ENCODE peak calls at places on chromosomes 2 and 18, in six cellular contexts. Z is keratinocyte, L is HCT116, U is GM12878, E is BE2C, F is fibroblast of lung. J is an unnamed sample.

GRCh38 chr2:146540271-146540932 is 1304.4 kb upstream of the ACVR2A start:
- DNase-seq in Z (no peak), L (no peak), U (no peak), E (no peak), F (no peak), J (no peak)

GRCh38 chr2:119149611-119150010 is 8.9 kb downstream of the C1QL2 start:
- DNase-seq in Z (no peak), L (no peak), U (no peak), E (no peak), F (no peak), J (no peak)

GRCh38 chr2:149019768-149020167 is 18.7 kb upstream of the LYPD6B start:
- DNase-seq in Z (no peak), L (no peak), U (peak; percentile 54), E (no peak), F (no peak), J (no peak)

GRCh38 chr2:174035981-174036742 is 71.0 kb upstream of the SP3 start:
- DNase-seq in Z (no peak), L (no peak), U (no peak), E (no peak), F (peak; percentile 55), J (peak; percentile 94)

GRCh38 chr2:222582931-222583330 is 73.0 kb downstream of the FARSB start:
- DNase-seq in Z (no peak), L (no peak), U (no peak), E (no peak), F (no peak), J (no peak)

GRCh38 chr2:8514748-8515389 is 167.0 kb upstream of the ID2 start:
- DNase-seq in Z (no peak), L (no peak), U (peak; percentile 99), E (no peak), F (no peak), J (no peak)

GRCh38 chr2:38750011-38750792 is 959 bp downstream of the SRSF7 start:
- DNase-seq in Z (no peak), L (no peak), U (no peak), E (peak; percentile 42), F (peak; percentile 29), J (peak; percentile 49)

GRCh38 chr2:107001551-107001950 is 115.6 kb upstream of the ST6GAL2 start:
- DNase-seq in Z (no peak), L (no peak), U (no peak), E (no peak), F (no peak), J (no peak)

GRCh38 chr18:8754995-8755955 is 49.9 kb downstream of the MTCL1 start:
- DNase-seq in Z (no peak), L (no peak), U (peak; percentile 7), E (no peak), F (peak; percentile 92), J (no peak)

GRCh38 chr2:28393115-28393836 is 618 bp downstream of the FOSL2 start:
- DNase-seq in Z (no peak), L (no peak), U (no peak), E (peak; percentile 61), F (peak; percentile 69), J (peak; percentile 61)

GRCh38 chr2:201607568-201607967 is 35.7 kb downstream of the TMEM237 start:
- DNase-seq in Z (no peak), L (no peak), U (no peak), E (no peak), F (no peak), J (no peak)

GRCh38 chr18:5303636-5304035 is 8.1 kb upstream of the ZBTB14 start:
- DNase-seq in Z (no peak), L (no peak), U (no peak), E (no peak), F (no peak), J (no peak)

GRCh38 chr2:166972418-166972817 is 84.1 kb downstream of the XIRP2 start:
- DNase-seq in Z (no peak), L (no peak), U (no peak), E (no peak), F (peak; percentile 19), J (no peak)

GRCh38 chr2:120745420-120746178 is 9.9 kb downstream of the GLI2 start:
- DNase-seq in Z (no peak), L (no peak), U (no peak), E (no peak), F (no peak), J (no peak)

GRCh38 chr2:208359632-208359986 is 47.0 kb upstream of the PTH2R start:
- DNase-seq in Z (no peak), L (no peak), U (no peak), E (peak; percentile 91), F (no peak), J (no peak)

GRCh38 chr2:166373539-166373938 is 2.2 kb downstream of the SCN9A start:
- DNase-seq in Z (no peak), L (no peak), U (no peak), E (no peak), F (no peak), J (no peak)

GRCh38 chr2:239002960-239003932 is 155.4 kb downstream of the TWIST2 start:
- DNase-seq in Z (no peak), L (no peak), U (no peak), E (no peak), F (peak; percentile 37), J (peak; percentile 28)

GRCh38 chr2:239000500-239001073 is 152.7 kb downstream of the TWIST2 start:
- DNase-seq in Z (no peak), L (no peak), U (no peak), E (no peak), F (no peak), J (no peak)

GRCh38 chr2:239001794-239002193 is 153.9 kb downstream of the TWIST2 start:
- DNase-seq in Z (no peak), L (no peak), U (no peak), E (no peak), F (no peak), J (no peak)

GRCh38 chr2:239003933-239004636 is 156.2 kb downstream of the TWIST2 start:
- DNase-seq in Z (no peak), L (no peak), U (no peak), E (no peak), F (no peak), J (no peak)

GRCh38 chr2:239002591-239002959 is 154.7 kb downstream of the TWIST2 start:
- DNase-seq in Z (no peak), L (no peak), U (no peak), E (no peak), F (no peak), J (no peak)
- H3K4me3 ChIP-seq in Z (no peak overlapping the region), L (no peak overlapping the region), U (no peak overlapping the region), E (no peak overlapping the region), F (peak overlapping the region; percentile 49), J (no peak overlapping the region)

GRCh38 chr2:239433777-239434396 is 33.1 kb upstream of the HDAC4 start:
- DNase-seq in Z (no peak), L (peak; percentile 60), U (no peak), E (no peak), F (peak; percentile 25), J (peak; percentile 52)
- H3K9me3 ChIP-seq in Z (no peaks in the 10 kb centered on the region), L (no peaks in the 10 kb centered on the region), U (no peaks in the 10 kb centered on the region), E (no peaks in the 10 kb centered on the region), F (no peaks in the 10 kb centered on the region), J (peaks cover 24% of the 10 kb centered on the region)

GRCh38 chr2:82023710-82024109 is 1719.2 kb upstream of the LRRTM1 start:
- DNase-seq in Z (no peak), L (no peak), U (no peak), E (no peak), F (no peak), J (no peak)
- H3K27me3 ChIP-seq in Z (no peaks in the 10 kb centered on the region), L (no peaks in the 10 kb centered on the region), U (no peaks in the 10 kb centered on the region), E (no peaks in the 10 kb centered on the region), F (no peaks in the 10 kb centered on the region), J (no peaks in the 10 kb centered on the region)

DNA sequence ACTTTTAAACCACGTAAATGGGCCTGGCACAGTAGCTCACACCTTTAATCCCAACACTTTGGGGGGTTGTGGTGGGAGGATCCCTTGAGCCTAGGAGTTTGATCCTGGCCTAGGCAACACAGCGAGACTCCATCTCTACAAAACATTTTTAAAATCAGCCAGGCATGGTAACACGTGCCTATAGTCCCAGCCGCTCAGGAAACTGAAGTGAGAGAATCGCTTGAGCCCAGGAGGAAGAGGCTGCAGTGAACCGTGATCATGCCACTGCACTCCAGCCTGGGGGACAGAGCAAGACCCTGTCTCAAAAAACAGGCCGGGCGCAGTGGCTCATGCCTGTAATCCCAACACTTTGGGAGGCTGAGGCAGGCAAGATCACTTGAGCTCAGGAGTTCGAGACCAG is 12.2 kb downstream of the ROCK1 start:
- DNase-seq in Z (no peak), L (no peak), U (no peak), E (no peak), F (no peak), J (no peak)
- H3K4me3 ChIP-seq in Z (no peak overlapping the region), L (no peak overlapping the region), U (peak overlapping the region; percentile 52), E (no peak overlapping the region), F (no peak overlapping the region), J (no peak overlapping the region)

GRCh38 chr18:78709271-78709809 is 270.3 kb upstream of the SALL3 start:
- DNase-seq in Z (no peak), L (no peak), U (no peak), E (no peak), F (no peak), J (no peak)
- H3K9me3 ChIP-seq in Z (peaks cover 3% of the 10 kb centered on the region), L (no peaks in the 10 kb centered on the region), U (no peaks in the 10 kb centered on the region), E (no peaks in the 10 kb centered on the region), F (no peaks in the 10 kb centered on the region), J (no peaks in the 10 kb centered on the region)

GRCh38 chr2:63059434-63060078 is 8.9 kb downstream of the OTX1 start:
- DNase-seq in Z (no peak), L (no peak), U (no peak), E (no peak), F (no peak), J (no peak)

GRCh38 chr2:63058742-63059433 is 8.3 kb downstream of the OTX1 start:
- DNase-seq in Z (no peak), L (no peak), U (no peak), E (no peak), F (no peak), J (no peak)

GRCh38 chr2:63058149-63058741 is 7.6 kb downstream of the OTX1 start:
- DNase-seq in Z (no peak), L (no peak), U (no peak), E (no peak), F (no peak), J (no peak)

GRCh38 chr2:63057249-63058148 is 6.9 kb downstream of the OTX1 start:
- DNase-seq in Z (no peak), L (no peak), U (no peak), E (no peak), F (no peak), J (no peak)

DNA sequence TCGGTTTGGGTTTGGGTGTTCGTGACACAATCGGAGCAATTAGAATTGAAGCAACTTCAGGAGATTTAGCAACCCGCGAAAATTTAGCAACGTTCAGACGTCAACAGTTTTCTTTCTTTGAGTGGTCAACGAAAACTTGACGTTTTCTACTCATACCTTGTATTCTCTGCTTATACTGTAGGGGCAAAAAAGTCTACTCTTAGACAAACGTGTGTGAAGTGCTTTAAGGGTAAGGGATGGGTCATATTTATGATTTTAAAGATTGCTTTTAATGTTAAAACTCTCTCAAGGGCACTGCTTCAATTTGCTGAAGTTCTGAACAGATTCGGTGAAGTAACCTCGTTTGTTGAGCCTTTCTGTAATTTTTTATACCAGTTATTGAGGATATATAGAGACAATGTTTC is 9.5 kb downstream of the OTX1 start:
- DNase-seq in Z (no peak), L (no peak), U (no peak), E (no peak), F (no peak), J (no peak)
- H3K27me3 ChIP-seq in Z (no peaks in the 10 kb centered on the region), L (no peaks in the 10 kb centered on the region), U (peaks cover 13% of the 10 kb centered on the region), E (peaks cover 70% of the 10 kb centered on the region), F (peaks cover 67% of the 10 kb centered on the region), J (peaks cover 15% of the 10 kb centered on the region)